ENCODE peak calls at places on chromosomes 3 and 15, in four cellular contexts. I, D, V and K are unnamed samples.

GRCh38 chr3:58622436-58622835 is 44.1 kb downstream of the FAM3D start:
- ATAC-seq in I (peak; percentile 13), D (no peak), V (no peak), K (no peak)

GRCh38 chr3:17806201-17806600 is 63.8 kb upstream of the TBC1D5 start:
- ATAC-seq in I (peak; percentile 41), D (no peak), V (no peak), K (no peak)

GRCh38 chr3:100697183-100697582 is 12.1 kb upstream of the TFG start:
- ATAC-seq in I (no peak), D (no peak), V (no peak), K (no peak)

GRCh38 chr15:87591521-87591920 is 665.0 kb downstream of the NTRK3 start:
- ATAC-seq in I (no peak), D (no peak), V (no peak), K (no peak)

GRCh38 chr3:45861043-45861846 is 19.3 kb upstream of the LZTFL1 start:
- ATAC-seq in I (no peak), D (no peak), V (no peak), K (no peak)

GRCh38 chr3:71398157-71398836 is 185.2 kb downstream of the FOXP1 start:
- ATAC-seq in I (no peak), D (no peak), V (no peak), K (no peak)

GRCh38 chr3:141379250-141379872 is 11.1 kb downstream of the ZBTB38 start:
- ATAC-seq in I (peak; percentile 31), D (no peak), V (no peak), K (no peak)

GRCh38 chr3:18649666-18650363 is 224.7 kb upstream of the SATB1 start:
- ATAC-seq in I (no peak), D (no peak), V (no peak), K (no peak)

GRCh38 chr15:70068783-70069565 is 28.7 kb downstream of the TLE3 start:
- ATAC-seq in I (no peak), D (no peak), V (no peak), K (no peak)

GRCh38 chr15:28868744-28869143 is 17.0 kb upstream of the APBA2 start:
- ATAC-seq in I (no peak), D (no peak), V (no peak), K (no peak)

GRCh38 chr15:45855907-45856579 is 221.2 kb downstream of the SQOR start:
- ATAC-seq in I (peak; percentile 49), D (no peak), V (no peak), K (no peak)

GRCh38 chr3:75341324-75342067 is 322.6 kb upstream of the FRG2C start:
- ATAC-seq in I (no peak), D (peak; percentile 88), V (no peak), K (peak; percentile 18)

GRCh38 chr3:177440456-177441105 is 243.3 kb upstream of the TBL1XR1 start:
- ATAC-seq in I (no peak), D (no peak), V (no peak), K (no peak)

GRCh38 chr15:81914734-81915234 is 131.0 kb downstream of the MEX3B start:
- ATAC-seq in I (no peak), D (peak; percentile 42), V (peak; percentile 48), K (no peak)

GRCh38 chr3:178593786-178594185 is 57.5 kb downstream of the KCNMB2 start:
- ATAC-seq in I (no peak), D (no peak), V (no peak), K (no peak)

GRCh38 chr3:182783106-182783505 is 10.2 kb upstream of the ATP11B start:
- ATAC-seq in I (no peak), D (no peak), V (no peak), K (no peak)

GRCh38 chr3:99706410-99706809 is 68.0 kb downstream of the COL8A1 start:
- ATAC-seq in I (no peak), D (peak; percentile 33), V (no peak), K (no peak)

GRCh38 chr15:99502182-99502581 is 63.6 kb upstream of the MEF2A start:
- ATAC-seq in I (peak; percentile 80), D (peak; percentile 26), V (no peak), K (no peak)

GRCh38 chr3:48016336-48016973 is at the start of gene MAP4:
- ATAC-seq in I (no peak), D (no peak), V (peak; percentile 8), K (no peak)

GRCh38 chr3:114758828-114759709 is 388.0 kb downstream of the ZBTB20 start:
- ATAC-seq in I (peak; percentile 84), D (peak; percentile 80), V (peak; percentile 78), K (peak; percentile 57)

GRCh38 chr3:5520237-5520636 is 332.7 kb downstream of the EDEM1 start:
- ATAC-seq in I (no peak), D (no peak), V (no peak), K (no peak)

GRCh38 chr3:50582083-50582482 is 12.8 kb downstream of the HEMK1 start:
- ATAC-seq in I (no peak), D (no peak), V (no peak), K (no peak)

GRCh38 chr15:39579487-39580116 is 1.3 kb upstream of the THBS1 start:
- ATAC-seq in I (peak; percentile 31), D (peak; percentile 62), V (no peak), K (peak; percentile 55)

GRCh38 chr3:152202976-152203626 is 65.6 kb upstream of the MBNL1 start:
- ATAC-seq in I (peak; percentile 63), D (peak; percentile 54), V (peak; percentile 55), K (no peak)

GRCh38 chr3:188974856-188975611 is 196.7 kb upstream of the TPRG1 start:
- ATAC-seq in I (peak; percentile 36), D (peak; percentile 37), V (peak; percentile 81), K (no peak)

GRCh38 chr3:134824676-134825290 is 29.7 kb downstream of the EPHB1 start:
- ATAC-seq in I (no peak), D (no peak), V (no peak), K (no peak)

GRCh38 chr3:186138272-186138981 is 29.5 kb upstream of the ETV5 start:
- ATAC-seq in I (peak; percentile 67), D (peak; percentile 48), V (no peak), K (no peak)

GRCh38 chr3:142267269-142267668 is 41.9 kb upstream of the GK5 start:
- ATAC-seq in I (no peak), D (no peak), V (no peak), K (no peak)

GRCh38 chr3:37170513-37170912 is 3.9 kb downstream of the LRRFIP2 start:
- ATAC-seq in I (no peak), D (no peak), V (peak; percentile 32), K (no peak)

GRCh38 chr3:59443618-59444292 is 393.9 kb upstream of the CFAP20DC start:
- ATAC-seq in I (no peak), D (no peak), V (no peak), K (no peak)

GRCh38 chr15:55784284-55784683 is 41.3 kb upstream of the PRTG start:
- ATAC-seq in I (no peak), D (no peak), V (no peak), K (no peak)

GRCh38 chr3:4251412-4251811 is 51.8 kb upstream of the SETMAR start:
- ATAC-seq in I (no peak), D (no peak), V (no peak), K (no peak)

GRCh38 chr3:48476426-48477053 is 27.4 kb downstream of the SHISA5 start:
- ATAC-seq in I (no peak), D (no peak), V (no peak), K (no peak)